ENCODE peak calls at places on chromosome 12, in five cellular contexts. One of them, this sample, is unnamed. For H3K4me1, the result is how much of the 10 kb centered on the place peaks cover.

GRCh38 chr12:131177599-131177998 is 223.9 kb downstream of the ADGRD1 start:
- DNase-seq in mucosa of descending colon: no peak
- DNase-seq in Peyer's patch: no peak
- DNase-seq in foreskin keratinocyte: no peak
- DNase-seq in CD8-positive, alpha-beta T cell: no peak
- DNase-seq in this sample: no peak

GRCh38 chr12:3035171-3035570 is 42.0 kb upstream of the TSPAN9 start:
- DNase-seq in mucosa of descending colon: no peak
- DNase-seq in Peyer's patch: no peak
- DNase-seq in foreskin keratinocyte: no peak
- DNase-seq in CD8-positive, alpha-beta T cell: no peak
- DNase-seq in this sample: no peak

GRCh38 chr12:12474471-12474928 is 88.2 kb downstream of the DUSP16 start:
- DNase-seq in mucosa of descending colon: no peak
- DNase-seq in Peyer's patch: no peak
- DNase-seq in foreskin keratinocyte: no peak
- DNase-seq in CD8-positive, alpha-beta T cell: peak
- DNase-seq in this sample: no peak

GRCh38 chr12:49644620-49644994 is 21.2 kb downstream of the PRPF40B start:
- DNase-seq in mucosa of descending colon: peak
- DNase-seq in Peyer's patch: peak
- DNase-seq in foreskin keratinocyte: no peak
- DNase-seq in CD8-positive, alpha-beta T cell: peak
- DNase-seq in this sample: peak

GRCh38 chr12:109814600-109814999 is 18.6 kb downstream of the TRPV4 start:
- DNase-seq in mucosa of descending colon: no peak
- DNase-seq in Peyer's patch: no peak
- DNase-seq in foreskin keratinocyte: no peak
- DNase-seq in CD8-positive, alpha-beta T cell: no peak
- DNase-seq in this sample: no peak

GRCh38 chr12:92973614-92974013 is 44.5 kb upstream of the EEA1 start:
- DNase-seq in mucosa of descending colon: no peak
- DNase-seq in Peyer's patch: no peak
- DNase-seq in foreskin keratinocyte: peak
- DNase-seq in CD8-positive, alpha-beta T cell: no peak
- DNase-seq in this sample: no peak

GRCh38 chr12:130765186-130765659 is 49.1 kb upstream of the RIMBP2 start:
- DNase-seq in mucosa of descending colon: no peak
- DNase-seq in Peyer's patch: no peak
- DNase-seq in foreskin keratinocyte: no peak
- DNase-seq in CD8-positive, alpha-beta T cell: no peak
- DNase-seq in this sample: no peak

GRCh38 chr12:7994731-7995205 is 37.7 kb upstream of the FOXJ2 start:
- DNase-seq in mucosa of descending colon: no peak
- DNase-seq in Peyer's patch: no peak
- DNase-seq in foreskin keratinocyte: peak
- DNase-seq in CD8-positive, alpha-beta T cell: no peak
- DNase-seq in this sample: no peak

GRCh38 chr12:50106907-50107306 is 3.1 kb downstream of the GPD1 start:
- DNase-seq in mucosa of descending colon: no peak
- DNase-seq in Peyer's patch: no peak
- DNase-seq in foreskin keratinocyte: no peak
- DNase-seq in CD8-positive, alpha-beta T cell: no peak
- DNase-seq in this sample: peak

GRCh38 chr12:47360771-47361388 is 281.1 kb upstream of the AMIGO2 start:
- DNase-seq in mucosa of descending colon: peak
- DNase-seq in Peyer's patch: peak
- DNase-seq in foreskin keratinocyte: no peak
- DNase-seq in CD8-positive, alpha-beta T cell: peak
- DNase-seq in this sample: no peak

GRCh38 chr12:91004872-91005271 is at the start of gene EPYC:
- DNase-seq in mucosa of descending colon: no peak
- DNase-seq in Peyer's patch: no peak
- DNase-seq in foreskin keratinocyte: no peak
- DNase-seq in CD8-positive, alpha-beta T cell: no peak
- DNase-seq in this sample: no peak

GRCh38 chr12:27824126-27824842 is 44.2 kb upstream of the MANSC4 start:
- DNase-seq in mucosa of descending colon: no peak
- DNase-seq in Peyer's patch: peak
- DNase-seq in foreskin keratinocyte: no peak
- DNase-seq in CD8-positive, alpha-beta T cell: no peak
- DNase-seq in this sample: no peak

GRCh38 chr12:19222566-19222965 is 93.0 kb downstream of the PLEKHA5 start:
- DNase-seq in mucosa of descending colon: no peak
- DNase-seq in Peyer's patch: no peak
- DNase-seq in foreskin keratinocyte: no peak
- DNase-seq in CD8-positive, alpha-beta T cell: no peak
- DNase-seq in this sample: no peak

GRCh38 chr12:54631988-54632728 is 2.5 kb downstream of the LACRT start:
- DNase-seq in mucosa of descending colon: no peak
- DNase-seq in Peyer's patch: no peak
- DNase-seq in foreskin keratinocyte: no peak
- DNase-seq in CD8-positive, alpha-beta T cell: no peak
- DNase-seq in this sample: no peak

GRCh38 chr12:20629414-20630156 is 65.5 kb upstream of the SLCO1C1 start:
- DNase-seq in mucosa of descending colon: peak
- DNase-seq in Peyer's patch: no peak
- DNase-seq in foreskin keratinocyte: no peak
- DNase-seq in CD8-positive, alpha-beta T cell: no peak
- DNase-seq in this sample: no peak

GRCh38 chr12:31570880-31571279 is 20.1 kb downstream of the DENND5B start:
- DNase-seq in mucosa of descending colon: no peak
- DNase-seq in Peyer's patch: no peak
- DNase-seq in foreskin keratinocyte: no peak
- DNase-seq in CD8-positive, alpha-beta T cell: no peak
- DNase-seq in this sample: no peak

GRCh38 chr12:52086366-52086765 is 6.9 kb downstream of the SMIM41 start:
- DNase-seq in mucosa of descending colon: peak
- DNase-seq in Peyer's patch: peak
- DNase-seq in foreskin keratinocyte: no peak
- DNase-seq in CD8-positive, alpha-beta T cell: no peak
- DNase-seq in this sample: peak

GRCh38 chr12:97556201-97556824 is 93.7 kb downstream of the RMST start:
- DNase-seq in mucosa of descending colon: no peak
- DNase-seq in Peyer's patch: no peak
- DNase-seq in foreskin keratinocyte: no peak
- DNase-seq in CD8-positive, alpha-beta T cell: no peak
- DNase-seq in this sample: peak

GRCh38 chr12:26633591-26634210 is 199.3 kb downstream of the ITPR2 start:
- DNase-seq in mucosa of descending colon: no peak
- DNase-seq in Peyer's patch: no peak
- DNase-seq in foreskin keratinocyte: no peak
- DNase-seq in CD8-positive, alpha-beta T cell: no peak
- DNase-seq in this sample: no peak

GRCh38 chr12:87140257-87140656 is 884.1 kb upstream of the MGAT4C start:
- DNase-seq in mucosa of descending colon: no peak
- DNase-seq in Peyer's patch: no peak
- DNase-seq in foreskin keratinocyte: peak
- DNase-seq in CD8-positive, alpha-beta T cell: no peak
- DNase-seq in this sample: no peak

GRCh38 chr12:1670244-1670814 is 20.5 kb upstream of the ADIPOR2 start:
- DNase-seq in mucosa of descending colon: peak
- DNase-seq in Peyer's patch: peak
- DNase-seq in foreskin keratinocyte: no peak
- DNase-seq in CD8-positive, alpha-beta T cell: no peak
- DNase-seq in this sample: no peak

GRCh38 chr12:30862486-30862885 is 64.1 kb upstream of the TSPAN11 start:
- DNase-seq in mucosa of descending colon: no peak
- DNase-seq in Peyer's patch: no peak
- DNase-seq in foreskin keratinocyte: no peak
- DNase-seq in CD8-positive, alpha-beta T cell: no peak
- DNase-seq in this sample: no peak

GRCh38 chr12:41932470-41932991 is 212.1 kb downstream of the GXYLT1 start:
- DNase-seq in mucosa of descending colon: peak
- DNase-seq in Peyer's patch: peak
- DNase-seq in foreskin keratinocyte: no peak
- DNase-seq in CD8-positive, alpha-beta T cell: peak
- DNase-seq in this sample: peak

GRCh38 chr12:100293017-100293416 is 26.0 kb downstream of the SCYL2 start:
- DNase-seq in mucosa of descending colon: no peak
- DNase-seq in Peyer's patch: no peak
- DNase-seq in foreskin keratinocyte: peak
- DNase-seq in CD8-positive, alpha-beta T cell: no peak
- DNase-seq in this sample: no peak

GRCh38 chr12:110355080-110355479 is 48.4 kb downstream of the ANAPC7 start:
- DNase-seq in mucosa of descending colon: peak
- DNase-seq in Peyer's patch: peak
- DNase-seq in foreskin keratinocyte: no peak
- DNase-seq in CD8-positive, alpha-beta T cell: peak
- DNase-seq in this sample: no peak

GRCh38 chr12:5904441-5904840 is 40.6 kb downstream of the ANO2 start:
- DNase-seq in mucosa of descending colon: no peak
- DNase-seq in Peyer's patch: no peak
- DNase-seq in foreskin keratinocyte: no peak
- DNase-seq in CD8-positive, alpha-beta T cell: no peak
- DNase-seq in this sample: peak

GRCh38 chr12:78002878-78003277 is 172.2 kb downstream of the NAV3 start:
- DNase-seq in mucosa of descending colon: no peak
- DNase-seq in Peyer's patch: no peak
- DNase-seq in foreskin keratinocyte: no peak
- DNase-seq in CD8-positive, alpha-beta T cell: no peak
- DNase-seq in this sample: no peak

GRCh38 chr12:108635201-108635996 is 1.7 kb upstream of the SELPLG start:
- DNase-seq in mucosa of descending colon: peak
- DNase-seq in Peyer's patch: peak
- DNase-seq in foreskin keratinocyte: no peak
- DNase-seq in CD8-positive, alpha-beta T cell: peak
- DNase-seq in this sample: no peak

GRCh38 chr12:117571321-117571720 is 209.9 kb upstream of the NOS1 start:
- DNase-seq in mucosa of descending colon: no peak
- DNase-seq in Peyer's patch: no peak
- DNase-seq in foreskin keratinocyte: no peak
- DNase-seq in CD8-positive, alpha-beta T cell: no peak
- DNase-seq in this sample: no peak

GRCh38 chr12:71439613-71440392 is at the start of gene LGR5:
- DNase-seq in mucosa of descending colon: peak
- DNase-seq in Peyer's patch: peak
- DNase-seq in foreskin keratinocyte: no peak
- DNase-seq in CD8-positive, alpha-beta T cell: no peak
- DNase-seq in this sample: peak

GRCh38 chr12:129607293-129607692 is 296.5 kb downstream of the TMEM132D start:
- DNase-seq in mucosa of descending colon: no peak
- DNase-seq in Peyer's patch: no peak
- DNase-seq in foreskin keratinocyte: no peak
- DNase-seq in CD8-positive, alpha-beta T cell: no peak
- DNase-seq in this sample: no peak

DNA sequence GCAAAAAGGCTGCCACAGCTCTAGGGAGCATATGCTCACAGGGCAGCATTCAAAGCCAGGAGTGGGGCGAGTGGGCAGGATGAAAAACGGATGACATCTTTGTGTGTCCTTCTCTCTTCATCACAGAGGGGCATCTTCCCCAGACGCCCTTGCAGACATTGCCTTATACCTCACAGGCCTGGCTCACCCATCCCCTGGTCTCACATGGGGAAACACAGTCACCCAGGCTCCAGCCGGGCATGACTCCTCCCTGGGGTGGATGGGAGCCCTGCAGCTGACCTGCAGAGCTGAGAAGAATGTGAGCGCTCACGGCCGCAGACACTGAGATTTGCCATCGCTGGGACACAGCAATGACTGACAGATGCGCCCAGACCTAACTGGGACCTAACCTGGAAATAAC is 7.2 kb upstream of the FBRSL1 start:
- DNase-seq in mucosa of descending colon: no peak
- DNase-seq in Peyer's patch: no peak
- DNase-seq in foreskin keratinocyte: no peak
- DNase-seq in CD8-positive, alpha-beta T cell: no peak
- DNase-seq in this sample: no peak
- H3K4me1 ChIP-seq in mucosa of descending colon: under half
- H3K4me1 ChIP-seq in Peyer's patch: under half
- H3K4me1 ChIP-seq in foreskin keratinocyte: under half
- H3K4me1 ChIP-seq in CD8-positive, alpha-beta T cell: under half
- H3K4me1 ChIP-seq in this sample: under half

GRCh38 chr12:114013601-114014345 is 47.6 kb upstream of the RBM19 start:
- DNase-seq in mucosa of descending colon: no peak
- DNase-seq in Peyer's patch: no peak
- DNase-seq in foreskin keratinocyte: no peak
- DNase-seq in CD8-positive, alpha-beta T cell: no peak
- DNase-seq in this sample: no peak
- TF ChIP-seq CTCF in mucosa of descending colon: no peak
- TF ChIP-seq CTCF in Peyer's patch: no peak
- TF ChIP-seq CTCF in foreskin keratinocyte: peak
- TF ChIP-seq CTCF in CD8-positive, alpha-beta T cell: no peak
- TF ChIP-seq CTCF in this sample: no peak

DNA sequence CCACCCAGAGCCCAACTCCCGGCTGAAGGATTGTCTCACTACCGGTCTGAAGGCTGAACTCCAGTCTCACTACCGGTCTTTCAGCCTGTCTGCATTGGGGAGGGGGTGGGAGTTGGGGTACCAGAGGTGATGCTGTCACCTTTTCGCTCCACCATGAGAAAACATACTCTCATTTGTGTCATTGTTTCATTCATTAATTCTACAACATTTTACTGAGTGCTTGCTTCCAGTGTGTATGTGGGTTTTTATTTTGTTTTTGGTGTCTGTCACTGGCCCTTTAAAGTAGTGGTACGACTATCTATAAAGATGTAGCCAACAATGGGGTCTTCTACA is 524 bp upstream of the CDK4 start:
- DNase-seq in mucosa of descending colon: no peak
- DNase-seq in Peyer's patch: no peak
- DNase-seq in foreskin keratinocyte: no peak
- DNase-seq in CD8-positive, alpha-beta T cell: no peak
- DNase-seq in this sample: no peak
- H3K4me1 ChIP-seq in mucosa of descending colon: under half
- H3K4me1 ChIP-seq in Peyer's patch: under half
- H3K4me1 ChIP-seq in foreskin keratinocyte: under half
- H3K4me1 ChIP-seq in CD8-positive, alpha-beta T cell: half or more
- H3K4me1 ChIP-seq in this sample: under half

DNA sequence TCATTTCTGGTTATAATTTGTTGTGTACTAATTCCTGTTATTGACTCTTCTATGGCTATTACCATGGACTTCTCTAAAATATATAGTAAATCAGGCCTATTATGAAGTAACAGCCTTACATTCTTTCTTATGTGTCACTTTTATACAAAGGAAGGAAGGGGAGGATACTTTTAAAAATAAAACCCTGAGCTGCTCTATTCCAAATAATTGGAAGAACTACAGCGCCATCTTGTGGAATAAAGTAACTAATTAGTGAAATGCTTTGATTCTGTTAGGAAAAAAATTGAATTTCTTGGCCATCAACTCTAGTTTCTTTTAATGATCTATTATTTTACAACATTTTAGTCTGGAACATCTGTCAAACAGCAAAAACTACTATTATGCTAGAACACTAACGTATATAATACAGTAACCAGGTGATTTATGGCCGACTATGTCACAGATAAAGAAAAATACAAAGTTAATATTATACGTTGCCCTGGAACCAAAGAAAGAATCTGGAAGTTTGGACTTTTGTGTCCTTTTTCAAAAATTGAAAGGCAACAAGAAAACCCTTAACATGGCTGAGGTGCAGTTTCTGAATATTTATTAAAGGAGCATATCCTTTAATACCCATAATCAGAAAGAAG is 55.0 kb upstream of the NELL2 start:
- DNase-seq in mucosa of descending colon: no peak
- DNase-seq in Peyer's patch: no peak
- DNase-seq in foreskin keratinocyte: peak
- DNase-seq in CD8-positive, alpha-beta T cell: no peak
- DNase-seq in this sample: no peak
- TF ChIP-seq CTCF in mucosa of descending colon: no peak
- TF ChIP-seq CTCF in Peyer's patch: no peak
- TF ChIP-seq CTCF in foreskin keratinocyte: peak
- TF ChIP-seq CTCF in CD8-positive, alpha-beta T cell: peak
- TF ChIP-seq CTCF in this sample: peak